ENCODE peak calls at places on chromosomes 5 and 9, in seven cellular contexts. A, O, L, X, R, D and C are unnamed samples. For H3K27me3, the result is how much of the 10 kb centered on the place peaks cover.

GRCh38 chr5:171931163-171931562 is 75.3 kb downstream of the FBXW11 start:
- DNase-seq in A (no peak), O (no peak), L (no peak), X (no peak), R (no peak), D (no peak), C (no peak)

GRCh38 chr9:126773004-126773607 is 31.7 kb upstream of the ZBTB43 start:
- DNase-seq in A (peak), O (no peak), L (no peak), X (no peak), R (peak), D (no peak), C (no peak)

GRCh38 chr5:62260510-62260909 is 45.5 kb upstream of the KIF2A start:
- DNase-seq in A (no peak), O (no peak), L (no peak), X (no peak), R (no peak), D (no peak), C (no peak)

GRCh38 chr9:99037768-99038167 is 67.1 kb upstream of the TGFBR1 start:
- DNase-seq in A (no peak), O (no peak), L (no peak), X (no peak), R (no peak), D (no peak), C (no peak)

GRCh38 chr5:74916831-74917710 is 50.9 kb upstream of the FAM169A start:
- DNase-seq in A (no peak), O (peak), L (peak), X (no peak), R (no peak), D (no peak), C (no peak)

GRCh38 chr9:6194934-6195333 is 20.7 kb upstream of the IL33 start:
- DNase-seq in A (peak), O (no peak), L (no peak), X (no peak), R (no peak), D (no peak), C (no peak)

GRCh38 chr9:21383627-21384026 is 1.6 kb downstream of the IFNA2 start:
- DNase-seq in A (no peak), O (no peak), L (no peak), X (no peak), R (no peak), D (no peak), C (no peak)

GRCh38 chr9:121285835-121286687 is 18.1 kb downstream of the GSN start:
- DNase-seq in A (peak), O (peak), L (peak), X (peak), R (peak), D (peak), C (no peak)

GRCh38 chr5:167261309-167262100 is 1029.9 kb upstream of the WWC1 start:
- DNase-seq in A (peak), O (no peak), L (peak), X (no peak), R (peak), D (no peak), C (no peak)

GRCh38 chr5:4295663-4296339 is 700.2 kb downstream of the IRX1 start:
- DNase-seq in A (peak), O (no peak), L (peak), X (no peak), R (peak), D (no peak), C (no peak)

GRCh38 chr5:113043491-113043931 is 66.9 kb downstream of the DCP2 start:
- DNase-seq in A (peak), O (no peak), L (no peak), X (peak), R (peak), D (peak), C (no peak)

GRCh38 chr9:95004452-95005275 is 278.2 kb downstream of the AOPEP start:
- DNase-seq in A (peak), O (no peak), L (peak), X (peak), R (peak), D (peak), C (no peak)

GRCh38 chr5:177964471-177964870 is 31.6 kb downstream of the PROP1 start:
- DNase-seq in A (peak), O (no peak), L (no peak), X (no peak), R (no peak), D (no peak), C (no peak)

GRCh38 chr5:31291323-31291854 is 97.9 kb downstream of the CDH6 start:
- DNase-seq in A (peak), O (no peak), L (no peak), X (no peak), R (peak), D (no peak), C (no peak)

GRCh38 chr9:18396102-18396728 is 77.7 kb upstream of the ADAMTSL1 start:
- DNase-seq in A (no peak), O (peak), L (no peak), X (no peak), R (peak), D (no peak), C (no peak)

GRCh38 chr9:504921-505821 is 290.5 kb downstream of the DOCK8 start:
- DNase-seq in A (peak), O (no peak), L (peak), X (peak), R (peak), D (peak), C (no peak)

GRCh38 chr5:158754018-158754514 is 345.6 kb downstream of the EBF1 start:
- DNase-seq in A (no peak), O (peak), L (no peak), X (no peak), R (no peak), D (no peak), C (peak)

GRCh38 chr5:83467315-83468044 is 4.1 kb upstream of the VCAN start:
- DNase-seq in A (no peak), O (peak), L (no peak), X (peak), R (peak), D (peak), C (no peak)

GRCh38 chr9:126513159-126514036 is 100.3 kb upstream of the LMX1B start:
- DNase-seq in A (no peak), O (no peak), L (peak), X (no peak), R (no peak), D (no peak), C (no peak)

GRCh38 chr5:171715551-171715950 is 70.1 kb upstream of the SMIM23 start:
- DNase-seq in A (peak), O (no peak), L (no peak), X (no peak), R (no peak), D (no peak), C (no peak)

GRCh38 chr5:87138091-87138819 is 129.4 kb upstream of the RASA1 start:
- DNase-seq in A (no peak), O (no peak), L (peak), X (no peak), R (no peak), D (no peak), C (no peak)

GRCh38 chr9:128556276-128556675 is 3.9 kb downstream of the SPTAN1 start:
- DNase-seq in A (no peak), O (no peak), L (no peak), X (no peak), R (no peak), D (no peak), C (no peak)
- H3K4me3 ChIP-seq in A (peak), O (no peak), L (no peak), X (no peak), R (no peak), D (no peak), C (no peak)

DNA sequence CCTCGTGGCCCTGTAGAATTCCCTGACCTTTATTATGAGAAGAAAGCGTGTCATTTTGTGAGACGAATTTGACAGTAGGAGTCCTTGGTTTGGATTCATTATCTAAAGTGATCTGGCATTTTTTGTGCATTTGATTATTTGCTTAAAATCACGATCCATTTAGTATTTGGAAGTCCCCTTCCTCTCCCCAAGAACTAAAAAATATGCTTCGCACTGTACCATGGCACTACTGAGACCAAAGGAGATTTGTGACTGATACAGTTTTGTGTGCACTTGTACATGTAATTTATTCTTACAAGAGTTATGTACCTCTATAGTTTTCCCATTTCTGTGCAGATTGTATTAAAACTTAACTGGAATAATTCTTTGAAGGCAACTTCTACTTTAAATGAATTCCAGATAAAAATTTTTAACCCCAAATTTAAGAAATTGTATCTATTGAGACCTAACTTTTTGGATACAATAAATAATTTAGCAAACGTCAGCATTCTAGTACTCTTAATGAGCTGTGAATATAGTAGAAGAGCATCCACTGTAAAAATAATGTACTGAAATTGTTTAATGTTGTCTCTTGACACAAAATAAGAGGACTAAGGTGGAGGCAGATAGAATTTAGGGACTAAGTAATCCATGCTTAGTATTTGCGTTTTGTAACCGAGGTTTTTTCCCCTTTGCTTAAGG is 2.1 kb downstream of the MAP3K1 start:
- DNase-seq in A (no peak), O (no peak), L (peak), X (no peak), R (no peak), D (no peak), C (no peak)
- TF ChIP-seq CTCF in A (no peak), O (no peak), L (no peak), X (no peak), R (no peak), D (no peak), C (no peak)

DNA sequence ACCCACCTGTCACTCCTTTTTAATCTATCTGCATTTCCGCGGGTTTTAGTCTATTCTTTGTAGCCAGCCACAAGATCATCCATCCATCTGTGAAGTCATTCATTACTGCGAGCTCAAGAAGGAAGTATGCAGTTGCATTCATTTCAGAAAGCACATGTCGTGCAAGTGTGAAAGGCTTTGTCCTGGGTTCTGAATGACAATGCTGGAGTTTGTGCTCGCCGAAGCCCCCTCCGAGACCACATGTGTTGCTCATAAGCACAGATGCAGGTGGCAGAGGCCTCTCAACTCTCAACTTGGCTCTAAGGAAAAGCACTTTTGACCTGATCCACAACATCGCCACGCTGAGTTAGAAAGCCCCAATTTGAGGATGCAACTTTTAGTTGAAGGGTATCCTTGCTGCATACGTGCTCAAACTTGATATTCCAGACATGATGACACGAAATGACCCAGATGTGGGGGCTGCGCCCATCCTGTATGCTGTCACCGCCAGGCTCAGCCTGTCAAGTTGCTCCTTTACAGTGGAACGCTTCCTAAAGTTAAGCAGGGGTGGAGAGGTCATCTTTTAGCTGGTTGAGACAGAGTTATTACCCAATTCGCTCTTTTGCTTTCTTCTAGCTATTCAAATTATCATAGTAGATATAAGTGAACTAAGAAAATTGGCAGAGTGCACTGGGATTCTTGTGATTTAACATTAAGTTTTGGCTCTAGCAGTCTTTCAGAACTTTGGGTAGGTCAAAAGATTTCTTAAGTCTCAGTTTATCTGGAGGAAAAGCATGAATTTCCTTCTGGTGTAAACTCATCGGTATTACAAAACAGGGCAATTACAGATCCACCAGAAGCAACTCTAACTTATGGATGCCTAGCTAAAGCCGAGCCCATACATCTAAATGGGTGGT is 70.0 kb upstream of the BASP1 start:
- DNase-seq in A (no peak), O (no peak), L (no peak), X (no peak), R (peak), D (no peak), C (no peak)
- H3K27me3 ChIP-seq in A (under half), O (under half), L (under half), X (under half), R (under half), D (under half), C (under half)

GRCh38 chr5:168600409-168600808 is 21.2 kb upstream of the PANK3 start:
- DNase-seq in A (peak), O (no peak), L (no peak), X (no peak), R (peak), D (no peak), C (no peak)
- H3K4me3 ChIP-seq in A (no peak), O (no peak), L (no peak), X (no peak), R (no peak), D (no peak), C (no peak)

GRCh38 chr5:33457124-33457523 is 16.4 kb downstream of the TARS1 start:
- DNase-seq in A (no peak), O (no peak), L (no peak), X (no peak), R (no peak), D (no peak), C (no peak)
- TF ChIP-seq CTCF in A (no peak), O (no peak), L (no peak), X (no peak), R (no peak), D (no peak), C (no peak)

GRCh38 chr5:174427304-174427703 is 297.1 kb upstream of the MSX2 start:
- DNase-seq in A (no peak), O (no peak), L (no peak), X (no peak), R (no peak), D (no peak), C (no peak)
- H3K27me3 ChIP-seq in A (under half), O (under half), L (under half), X (under half), R (under half), D (under half), C (under half)

GRCh38 chr9:72363226-72363625 is 1.8 kb downstream of the ZFAND5 start:
- DNase-seq in A (no peak), O (no peak), L (peak), X (no peak), R (no peak), D (no peak), C (no peak)
- H3K4me3 ChIP-seq in A (peak), O (peak), L (peak), X (peak), R (peak), D (peak), C (peak)